ENCODE peak calls at places on chromosomes 7 and 10, in four cellular contexts. G is HepG2, K is endothelial cell of umbilical vein, F is K562. P is an unnamed sample.

GRCh38 chr10:13716161-13717071 is 129.7 kb downstream of the PRPF18 start:
- DNase-seq in G (no peak), F (no peak), K (peak; percentile 81), P (no peak)

GRCh38 chr10:118340486-118340885 is 1.6 kb downstream of the FAM204A start:
- DNase-seq in K (peak; percentile 14), G (no peak), F (peak; percentile 12), P (no peak)

GRCh38 chr10:66349726-66350125 is 576.1 kb upstream of the LRRTM3 start:
- DNase-seq in F (no peak), G (no peak), K (no peak), P (no peak)

GRCh38 chr10:61140765-61141392 is 196.9 kb upstream of the RHOBTB1 start:
- DNase-seq in G (peak; percentile 68), F (peak; percentile 62), K (peak; percentile 88), P (peak; percentile 10)

GRCh38 chr7:47380325-47381131 is 201.4 kb downstream of the TNS3 start:
- DNase-seq in G (peak; percentile 48), K (no peak), F (peak; percentile 13), P (no peak)

GRCh38 chr7:26097837-26098668 is 53.9 kb upstream of the NFE2L3 start:
- DNase-seq in K (no peak), F (no peak), G (no peak), P (no peak)

GRCh38 chr10:97404044-97404443 is 2.9 kb upstream of the RRP12 start:
- DNase-seq in K (no peak), G (no peak), F (no peak), P (no peak)

GRCh38 chr7:121803041-121803440 is 69.9 kb upstream of the PTPRZ1 start:
- DNase-seq in F (no peak), K (no peak), G (no peak), P (no peak)

GRCh38 chr10:55629792-55630490 is 731.1 kb downstream of the ZWINT start:
- DNase-seq in K (peak; percentile 54), G (peak; percentile 6), F (peak; percentile 1), P (no peak)

GRCh38 chr7:4882742-4883351 is 669 bp downstream of the RADIL start:
- DNase-seq in K (no peak), G (no peak), F (no peak), P (no peak)
- H3K9ac ChIP-seq in K (peak overlapping the region; percentile 28), G (peak overlapping the region; percentile 15), F (peak overlapping the region; percentile 71), P (no peak overlapping the region)

DNA sequence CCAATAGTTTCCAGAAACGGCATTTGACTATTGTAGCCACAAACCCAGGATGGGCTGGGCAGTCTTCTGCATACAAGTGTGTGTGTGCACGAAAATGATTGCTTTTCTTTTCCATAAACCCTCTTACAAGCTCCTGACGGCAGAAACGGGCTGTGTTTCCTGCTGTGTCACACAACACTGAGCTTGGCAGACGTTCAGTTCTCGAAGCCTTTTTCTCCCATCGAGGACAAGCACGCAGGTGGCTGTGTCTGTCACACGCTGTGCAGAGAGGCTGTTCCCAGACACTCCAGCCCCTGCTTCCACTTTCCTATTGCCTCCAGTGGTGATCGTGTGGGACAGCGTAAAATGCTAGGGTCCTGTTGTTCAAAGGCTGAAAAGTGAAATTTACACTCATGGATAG is 32.1 kb downstream of the RBAK start:
- DNase-seq in K (peak; percentile 21), F (no peak), G (no peak), P (no peak)
- H3K4me2 ChIP-seq in K (no peak overlapping the region), F (peak overlapping the region; percentile 14), G (peak overlapping the region; percentile 53), P (peak overlapping the region; percentile 55)

GRCh38 chr10:43440782-43441134 is 3.8 kb downstream of the ZNF487 start:
- DNase-seq in G (no peak), K (no peak), F (no peak), P (no peak)

GRCh38 chr10:43436291-43437140 is at the start of gene ZNF487:
- DNase-seq in K (peak; percentile 90), G (peak; percentile 80), F (peak; percentile 96), P (peak; percentile 89)

GRCh38 chr10:43437141-43437860 is 390 bp downstream of the ZNF487 start:
- DNase-seq in K (peak; percentile 21), F (no peak), G (no peak), P (no peak)
- H3K27ac ChIP-seq in K (peak overlapping the region; percentile 92), F (peak overlapping the region; percentile 90), G (peak overlapping the region; percentile 100), P (peak overlapping the region; percentile 99)

GRCh38 chr7:138478499-138478908 is 18.4 kb downstream of the TRIM24 start:
- DNase-seq in K (no peak), G (no peak), F (no peak), P (no peak)
- H3K9ac ChIP-seq in K (no peak overlapping the region), G (no peak overlapping the region), F (no peak overlapping the region), P (no peak overlapping the region)

P was measured in DND-41.